ENCODE peak calls at places on chromosomes 5 and 9, in seven cellular contexts. One of them, this sample, is unnamed.

GRCh38 chr9:133273098-133273497 is 1.9 kb downstream of the ABO start:
- DNase-seq in fibroblast of lung: no peak
- DNase-seq in suprapubic skin: peak
- DNase-seq in activated B cell treated with CpG ODN at 0.5 μM for 24 hours: no peak
- DNase-seq in foreskin fibroblast: no peak
- DNase-seq in choroid plexus epithelial cell: no peak
- DNase-seq in ovary: no peak
- DNase-seq in this sample: no peak

GRCh38 chr5:88661870-88662207 is 221.1 kb downstream of the MEF2C start:
- DNase-seq in fibroblast of lung: no peak
- DNase-seq in activated B cell treated with CpG ODN at 0.5 μM for 24 hours: no peak
- DNase-seq in choroid plexus epithelial cell: no peak
- DNase-seq in foreskin fibroblast: no peak
- DNase-seq in suprapubic skin: no peak
- DNase-seq in ovary: no peak
- DNase-seq in this sample: no peak

GRCh38 chr9:120927125-120928014 is 774 bp upstream of the TRAF1 start:
- DNase-seq in foreskin fibroblast: no peak
- DNase-seq in fibroblast of lung: no peak
- DNase-seq in activated B cell treated with CpG ODN at 0.5 μM for 24 hours: no peak
- DNase-seq in choroid plexus epithelial cell: no peak
- DNase-seq in ovary: no peak
- DNase-seq in suprapubic skin: no peak
- DNase-seq in this sample: no peak

GRCh38 chr9:31146485-31147166 is 1237.8 kb upstream of the ACO1 start:
- DNase-seq in activated B cell treated with CpG ODN at 0.5 μM for 24 hours: no peak
- DNase-seq in choroid plexus epithelial cell: no peak
- DNase-seq in foreskin fibroblast: no peak
- DNase-seq in suprapubic skin: no peak
- DNase-seq in ovary: no peak
- DNase-seq in fibroblast of lung: no peak
- DNase-seq in this sample: no peak

GRCh38 chr9:71004196-71004595 is 117.2 kb downstream of the TRPM3 start:
- DNase-seq in ovary: no peak
- DNase-seq in fibroblast of lung: peak
- DNase-seq in suprapubic skin: no peak
- DNase-seq in choroid plexus epithelial cell: peak
- DNase-seq in activated B cell treated with CpG ODN at 0.5 μM for 24 hours: no peak
- DNase-seq in foreskin fibroblast: no peak
- DNase-seq in this sample: no peak

GRCh38 chr5:39213437-39214207 is 5.7 kb downstream of the FYB1 start:
- DNase-seq in activated B cell treated with CpG ODN at 0.5 μM for 24 hours: no peak
- DNase-seq in fibroblast of lung: no peak
- DNase-seq in ovary: no peak
- DNase-seq in foreskin fibroblast: no peak
- DNase-seq in suprapubic skin: no peak
- DNase-seq in choroid plexus epithelial cell: no peak
- DNase-seq in this sample: no peak

GRCh38 chr5:88142801-88143692 is 125.6 kb downstream of the TMEM161B start:
- DNase-seq in ovary: peak
- DNase-seq in fibroblast of lung: peak
- DNase-seq in foreskin fibroblast: no peak
- DNase-seq in choroid plexus epithelial cell: no peak
- DNase-seq in activated B cell treated with CpG ODN at 0.5 μM for 24 hours: no peak
- DNase-seq in suprapubic skin: no peak
- DNase-seq in this sample: no peak

GRCh38 chr5:172640822-172641358 is at the start of gene NEURL1B:
- DNase-seq in foreskin fibroblast: peak
- DNase-seq in suprapubic skin: no peak
- DNase-seq in activated B cell treated with CpG ODN at 0.5 μM for 24 hours: no peak
- DNase-seq in ovary: peak
- DNase-seq in choroid plexus epithelial cell: peak
- DNase-seq in fibroblast of lung: peak
- DNase-seq in this sample: no peak

GRCh38 chr9:134088064-134088725 is 20.4 kb upstream of the BRD3 start:
- DNase-seq in activated B cell treated with CpG ODN at 0.5 μM for 24 hours: no peak
- DNase-seq in ovary: no peak
- DNase-seq in fibroblast of lung: no peak
- DNase-seq in foreskin fibroblast: no peak
- DNase-seq in suprapubic skin: no peak
- DNase-seq in choroid plexus epithelial cell: no peak
- DNase-seq in this sample: no peak

GRCh38 chr5:80917596-80917995 is 42.6 kb upstream of the RASGRF2 start:
- DNase-seq in ovary: no peak
- DNase-seq in foreskin fibroblast: no peak
- DNase-seq in choroid plexus epithelial cell: no peak
- DNase-seq in fibroblast of lung: no peak
- DNase-seq in suprapubic skin: no peak
- DNase-seq in activated B cell treated with CpG ODN at 0.5 μM for 24 hours: no peak
- DNase-seq in this sample: no peak

GRCh38 chr5:6749026-6749716 is 35.9 kb downstream of the TENT4A start:
- DNase-seq in choroid plexus epithelial cell: no peak
- DNase-seq in suprapubic skin: peak
- DNase-seq in ovary: peak
- DNase-seq in foreskin fibroblast: no peak
- DNase-seq in fibroblast of lung: no peak
- DNase-seq in activated B cell treated with CpG ODN at 0.5 μM for 24 hours: no peak
- DNase-seq in this sample: no peak

GRCh38 chr9:38068616-38068865 is 486 bp downstream of the SHB start:
- DNase-seq in choroid plexus epithelial cell: peak
- DNase-seq in suprapubic skin: no peak
- DNase-seq in ovary: no peak
- DNase-seq in activated B cell treated with CpG ODN at 0.5 μM for 24 hours: no peak
- DNase-seq in foreskin fibroblast: no peak
- DNase-seq in fibroblast of lung: peak
- DNase-seq in this sample: no peak

GRCh38 chr9:5787220-5787619 is 45.7 kb downstream of the ERMP1 start:
- DNase-seq in choroid plexus epithelial cell: no peak
- DNase-seq in suprapubic skin: no peak
- DNase-seq in fibroblast of lung: no peak
- DNase-seq in activated B cell treated with CpG ODN at 0.5 μM for 24 hours: no peak
- DNase-seq in foreskin fibroblast: no peak
- DNase-seq in ovary: no peak
- DNase-seq in this sample: no peak

GRCh38 chr9:96217358-96217755 is 84.6 kb downstream of the HSD17B3 start:
- DNase-seq in fibroblast of lung: peak
- DNase-seq in foreskin fibroblast: no peak
- DNase-seq in activated B cell treated with CpG ODN at 0.5 μM for 24 hours: no peak
- DNase-seq in suprapubic skin: no peak
- DNase-seq in ovary: peak
- DNase-seq in choroid plexus epithelial cell: peak
- DNase-seq in this sample: no peak

GRCh38 chr9:96218821-96219614 is 83.0 kb downstream of the HSD17B3 start:
- DNase-seq in choroid plexus epithelial cell: no peak
- DNase-seq in suprapubic skin: peak
- DNase-seq in ovary: peak
- DNase-seq in activated B cell treated with CpG ODN at 0.5 μM for 24 hours: no peak
- DNase-seq in foreskin fibroblast: no peak
- DNase-seq in fibroblast of lung: no peak
- DNase-seq in this sample: no peak

GRCh38 chr9:96219615-96220257 is 82.2 kb downstream of the HSD17B3 start:
- DNase-seq in choroid plexus epithelial cell: peak
- DNase-seq in foreskin fibroblast: no peak
- DNase-seq in suprapubic skin: peak
- DNase-seq in ovary: peak
- DNase-seq in activated B cell treated with CpG ODN at 0.5 μM for 24 hours: peak
- DNase-seq in fibroblast of lung: no peak
- DNase-seq in this sample: no peak

GRCh38 chr9:96217756-96218693 is 84.0 kb downstream of the HSD17B3 start:
- DNase-seq in foreskin fibroblast: peak
- DNase-seq in fibroblast of lung: peak
- DNase-seq in choroid plexus epithelial cell: peak
- DNase-seq in suprapubic skin: peak
- DNase-seq in activated B cell treated with CpG ODN at 0.5 μM for 24 hours: peak
- DNase-seq in ovary: peak
- DNase-seq in this sample: no peak

DNA sequence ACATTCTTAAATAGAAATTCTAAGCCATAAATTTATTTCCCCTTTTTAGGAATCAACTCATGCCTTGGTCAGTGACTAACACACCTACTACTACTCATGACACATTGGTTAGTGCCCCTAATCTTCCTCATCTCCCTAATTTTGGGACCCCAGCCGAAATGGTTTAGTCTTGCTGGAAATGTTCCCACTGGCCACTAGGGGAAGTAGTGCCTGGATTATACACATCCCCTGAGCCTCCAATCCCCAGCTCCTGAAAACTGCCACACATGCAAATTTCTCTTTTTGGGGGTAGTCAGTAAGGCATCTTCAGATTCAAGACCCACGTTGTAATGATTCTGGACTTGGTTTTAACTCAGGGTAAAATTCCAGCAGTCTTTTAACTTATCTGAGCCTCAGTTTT is 79.8 kb downstream of the HSD17B3 start:
- DNase-seq in suprapubic skin: no peak
- DNase-seq in choroid plexus epithelial cell: peak
- DNase-seq in fibroblast of lung: peak
- DNase-seq in foreskin fibroblast: no peak
- DNase-seq in activated B cell treated with CpG ODN at 0.5 μM for 24 hours: no peak
- DNase-seq in ovary: no peak
- DNase-seq in this sample: no peak
- TF ChIP-seq CTCF in suprapubic skin: peak
- TF ChIP-seq CTCF in choroid plexus epithelial cell: peak
- TF ChIP-seq CTCF in fibroblast of lung: peak
- TF ChIP-seq CTCF in foreskin fibroblast: peak
- TF ChIP-seq CTCF in activated B cell treated with CpG ODN at 0.5 μM for 24 hours: no peak
- TF ChIP-seq CTCF in ovary: no peak
- TF ChIP-seq CTCF in this sample: peak

GRCh38 chr9:79312686-79313421 is 258.9 kb upstream of the TLE4 start:
- DNase-seq in ovary: no peak
- DNase-seq in fibroblast of lung: no peak
- DNase-seq in activated B cell treated with CpG ODN at 0.5 μM for 24 hours: no peak
- DNase-seq in choroid plexus epithelial cell: no peak
- DNase-seq in suprapubic skin: no peak
- DNase-seq in foreskin fibroblast: no peak
- DNase-seq in this sample: no peak
- TF ChIP-seq CTCF in ovary: no peak
- TF ChIP-seq CTCF in fibroblast of lung: no peak
- TF ChIP-seq CTCF in activated B cell treated with CpG ODN at 0.5 μM for 24 hours: no peak
- TF ChIP-seq CTCF in choroid plexus epithelial cell: no peak
- TF ChIP-seq CTCF in suprapubic skin: no peak
- TF ChIP-seq CTCF in foreskin fibroblast: no peak
- TF ChIP-seq CTCF in this sample: no peak

GRCh38 chr5:131514316-131515275 is 120.4 kb downstream of the RAPGEF6 start:
- DNase-seq in activated B cell treated with CpG ODN at 0.5 μM for 24 hours: no peak
- DNase-seq in suprapubic skin: no peak
- DNase-seq in choroid plexus epithelial cell: peak
- DNase-seq in ovary: no peak
- DNase-seq in foreskin fibroblast: no peak
- DNase-seq in fibroblast of lung: no peak
- DNase-seq in this sample: no peak
- TF ChIP-seq CTCF in activated B cell treated with CpG ODN at 0.5 μM for 24 hours: no peak
- TF ChIP-seq CTCF in suprapubic skin: no peak
- TF ChIP-seq CTCF in choroid plexus epithelial cell: peak
- TF ChIP-seq CTCF in ovary: no peak
- TF ChIP-seq CTCF in foreskin fibroblast: no peak
- TF ChIP-seq CTCF in fibroblast of lung: peak
- TF ChIP-seq CTCF in this sample: no peak

DNA sequence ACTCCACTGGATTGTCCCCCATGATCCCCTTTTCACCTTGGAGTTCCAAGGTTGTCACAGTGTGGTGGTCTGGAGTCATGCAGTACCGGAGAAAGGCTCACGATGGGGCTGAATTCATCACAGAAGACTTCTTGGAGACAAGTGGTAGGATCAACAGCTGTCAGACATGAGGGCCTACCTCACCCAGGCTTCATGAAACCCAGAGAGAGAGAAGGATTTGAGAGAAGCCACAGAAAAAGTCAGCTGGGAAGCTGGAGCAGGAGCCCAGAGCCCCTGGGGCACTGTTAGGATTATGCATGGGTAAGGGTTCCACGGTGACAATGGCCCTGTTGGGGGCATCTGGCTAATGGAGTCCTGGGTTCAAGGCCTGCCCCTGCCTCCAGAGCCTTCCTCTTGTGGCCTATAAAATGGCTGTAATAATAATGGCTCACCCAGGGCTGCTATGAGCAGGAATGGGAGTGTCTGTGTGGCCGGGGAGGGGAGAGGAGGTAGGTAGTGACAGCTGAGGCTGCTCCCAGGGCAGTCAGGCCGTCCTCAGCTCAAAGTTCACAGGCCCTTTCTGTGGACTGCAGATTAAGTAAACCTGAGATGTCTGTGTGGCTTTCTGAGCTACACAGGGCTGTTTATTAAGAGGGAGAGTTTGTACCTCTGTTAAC is 910 bp downstream of the TRIM14 start:
- DNase-seq in fibroblast of lung: peak
- DNase-seq in activated B cell treated with CpG ODN at 0.5 μM for 24 hours: no peak
- DNase-seq in choroid plexus epithelial cell: peak
- DNase-seq in foreskin fibroblast: peak
- DNase-seq in suprapubic skin: no peak
- DNase-seq in ovary: no peak
- DNase-seq in this sample: no peak
- TF ChIP-seq CTCF in fibroblast of lung: peak
- TF ChIP-seq CTCF in activated B cell treated with CpG ODN at 0.5 μM for 24 hours: no peak
- TF ChIP-seq CTCF in choroid plexus epithelial cell: peak
- TF ChIP-seq CTCF in foreskin fibroblast: peak
- TF ChIP-seq CTCF in suprapubic skin: peak
- TF ChIP-seq CTCF in ovary: no peak
- TF ChIP-seq CTCF in this sample: peak

GRCh38 chr9:35814106-35814840 is 569 bp downstream of the HINT2 start:
- DNase-seq in suprapubic skin: peak
- DNase-seq in foreskin fibroblast: peak
- DNase-seq in choroid plexus epithelial cell: peak
- DNase-seq in ovary: peak
- DNase-seq in activated B cell treated with CpG ODN at 0.5 μM for 24 hours: no peak
- DNase-seq in fibroblast of lung: peak
- DNase-seq in this sample: no peak
- TF ChIP-seq CTCF in suprapubic skin: peak
- TF ChIP-seq CTCF in foreskin fibroblast: peak
- TF ChIP-seq CTCF in choroid plexus epithelial cell: peak
- TF ChIP-seq CTCF in ovary: no peak
- TF ChIP-seq CTCF in activated B cell treated with CpG ODN at 0.5 μM for 24 hours: no peak
- TF ChIP-seq CTCF in fibroblast of lung: peak
- TF ChIP-seq CTCF in this sample: peak

DNA sequence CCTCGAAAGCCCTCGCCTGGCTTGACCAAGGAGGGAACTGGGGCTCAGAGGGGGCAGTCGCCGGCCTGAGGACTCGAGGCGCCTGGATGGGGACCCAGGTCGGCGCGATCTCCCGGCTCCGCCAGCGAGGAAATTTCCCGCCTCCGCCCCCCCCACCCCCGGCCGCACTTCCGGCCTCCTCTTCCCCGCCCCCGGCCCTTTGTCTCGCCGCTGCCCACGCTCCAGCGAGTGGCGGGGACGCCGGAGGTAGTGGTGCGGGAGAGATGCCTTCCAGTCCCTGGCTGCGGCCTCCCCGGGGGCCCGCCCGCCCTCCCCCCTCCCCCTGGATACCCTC is 441 bp upstream of the GPRIN1 start:
- DNase-seq in foreskin fibroblast: no peak
- DNase-seq in activated B cell treated with CpG ODN at 0.5 μM for 24 hours: no peak
- DNase-seq in choroid plexus epithelial cell: no peak
- DNase-seq in ovary: no peak
- DNase-seq in suprapubic skin: no peak
- DNase-seq in fibroblast of lung: no peak
- DNase-seq in this sample: no peak
- TF ChIP-seq CTCF in foreskin fibroblast: no peak
- TF ChIP-seq CTCF in activated B cell treated with CpG ODN at 0.5 μM for 24 hours: no peak
- TF ChIP-seq CTCF in choroid plexus epithelial cell: no peak
- TF ChIP-seq CTCF in ovary: no peak
- TF ChIP-seq CTCF in suprapubic skin: no peak
- TF ChIP-seq CTCF in fibroblast of lung: no peak
- TF ChIP-seq CTCF in this sample: no peak